ENCODE peak calls at places on chromosomes 5 and 9, in nine cellular contexts. W is epithelial cell of proximal tubule, B is hypothalamus, M is osteoblast, I is ACHN, X is fibroblast of lung, T is SK-N-DZ, C is GM12865, G is GM04503. D is an unnamed sample.

GRCh38 chr5:9869616-9870288 is 239.6 kb upstream of the TAS2R1 start:
- DNase-seq in W (no peak), B (no peak), M (no peak), I (no peak), X (peak; percentile 84), T (no peak), C (no peak), G (peak; percentile 76), D (no peak)

GRCh38 chr5:137728048-137728447 is 7.8 kb downstream of the KLHL3 start:
- DNase-seq in W (no peak), B (no peak), M (no peak), I (no peak), X (no peak), T (no peak), C (no peak), G (no peak), D (no peak)

GRCh38 chr9:132864691-132865090 is 13.4 kb downstream of the AK8 start:
- DNase-seq in W (no peak), B (no peak), M (no peak), I (no peak), X (no peak), T (no peak), C (no peak), G (no peak), D (no peak)

GRCh38 chr5:147303251-147303650 is 68.4 kb downstream of the STK32A start:
- DNase-seq in W (no peak), B (no peak), M (peak; percentile 42), I (no peak), X (peak; percentile 85), T (no peak), C (no peak), G (peak; percentile 4), D (no peak)

GRCh38 chr5:137751869-137752491 is 2.2 kb downstream of the HNRNPA0 start:
- DNase-seq in W (no peak), B (no peak), M (peak; percentile 84), I (peak; percentile 72), X (peak; percentile 68), T (peak; percentile 71), C (peak; percentile 51), G (no peak), D (peak; percentile 65)

GRCh38 chr5:75510836-75511434 is 494 bp downstream of the CERT1 start:
- DNase-seq in W (no peak), B (peak; percentile 14), M (peak; percentile 49), I (peak; percentile 39), X (no peak), T (no peak), C (peak; percentile 38), G (no peak), D (no peak)

GRCh38 chr5:132469380-132470372 is 20.9 kb downstream of the IRF1 start:
- DNase-seq in W (no peak), B (no peak), M (no peak), I (no peak), X (no peak), T (no peak), C (no peak), G (no peak), D (no peak)

GRCh38 chr5:135669416-135669815 is 90.6 kb upstream of the CXCL14 start:
- DNase-seq in W (no peak), B (no peak), M (no peak), I (no peak), X (no peak), T (no peak), C (no peak), G (no peak), D (peak; percentile 32)

GRCh38 chr9:137638680-137639079 is 19.9 kb downstream of the EHMT1 start:
- DNase-seq in W (no peak), B (no peak), M (peak; percentile 21), I (no peak), X (no peak), T (no peak), C (no peak), G (no peak), D (no peak)

GRCh38 chr9:37753489-37754190 is at the start of gene TRMT10B:
- DNase-seq in W (no peak), B (peak; percentile 48), M (peak; percentile 98), I (peak; percentile 73), X (peak; percentile 73), T (peak; percentile 77), C (peak; percentile 83), G (no peak), D (peak; percentile 63)

GRCh38 chr9:137630684-137631083 is 11.9 kb downstream of the EHMT1 start:
- DNase-seq in W (no peak), B (no peak), M (no peak), I (no peak), X (no peak), T (no peak), C (no peak), G (no peak), D (no peak)

GRCh38 chr5:61277190-61277589 is 54.9 kb upstream of the ZSWIM6 start:
- DNase-seq in W (no peak), B (no peak), M (no peak), I (peak; percentile 58), X (peak; percentile 58), T (no peak), C (peak; percentile 21), G (no peak), D (peak; percentile 14)

D was measured in MV-4-11.